ENCODE peak calls at places on chromosome 22, in ten cellular contexts. One of them, this sample, is unnamed.

GRCh38 chr22:35961480-35961902 is 67.1 kb downstream of the RBFOX2 start:
- DNase-seq in NCI-H2171 treated with DMSO at 0.1 percent for 48 hours: peak; percentile 80
- DNase-seq in WTC11: peak; percentile 60
- DNase-seq in LoVo: no peak
- DNase-seq in COR-L47: peak; percentile 63
- DNase-seq in dermis microvascular lymphatic vessel endothelial cell: peak; percentile 93
- DNase-seq in mammary epithelial cell: no peak
- DNase-seq in cardiac muscle cell: peak; percentile 85
- DNase-seq in HFFc6: peak; percentile 86
- DNase-seq in psoas muscle: peak; percentile 19
- DNase-seq in this sample: peak; percentile 73

GRCh38 chr22:24106385-24107381 is 74.6 kb upstream of the SUSD2 start:
- DNase-seq in NCI-H2171 treated with DMSO at 0.1 percent for 48 hours: no peak
- DNase-seq in WTC11: peak; percentile 28
- DNase-seq in LoVo: no peak
- DNase-seq in COR-L47: no peak
- DNase-seq in dermis microvascular lymphatic vessel endothelial cell: no peak
- DNase-seq in mammary epithelial cell: no peak
- DNase-seq in cardiac muscle cell: no peak
- DNase-seq in HFFc6: no peak
- DNase-seq in psoas muscle: no peak
- DNase-seq in this sample: peak; percentile 31

GRCh38 chr22:18122254-18122554 is 11.6 kb downstream of the TUBA8 start:
- DNase-seq in NCI-H2171 treated with DMSO at 0.1 percent for 48 hours: no peak
- DNase-seq in WTC11: no peak
- DNase-seq in LoVo: no peak
- DNase-seq in COR-L47: no peak
- DNase-seq in dermis microvascular lymphatic vessel endothelial cell: no peak
- DNase-seq in mammary epithelial cell: no peak
- DNase-seq in cardiac muscle cell: no peak
- DNase-seq in HFFc6: no peak
- DNase-seq in psoas muscle: no peak
- DNase-seq in this sample: no peak

GRCh38 chr22:21937821-21938070 is 14.9 kb downstream of the PPM1F start:
- DNase-seq in NCI-H2171 treated with DMSO at 0.1 percent for 48 hours: no peak
- DNase-seq in WTC11: no peak
- DNase-seq in LoVo: no peak
- DNase-seq in COR-L47: no peak
- DNase-seq in dermis microvascular lymphatic vessel endothelial cell: no peak
- DNase-seq in mammary epithelial cell: peak; percentile 83
- DNase-seq in cardiac muscle cell: no peak
- DNase-seq in HFFc6: peak; percentile 95
- DNase-seq in psoas muscle: peak; percentile 86
- DNase-seq in this sample: no peak

GRCh38 chr22:46069518-46070214 is 80.7 kb upstream of the PPARA start:
- DNase-seq in NCI-H2171 treated with DMSO at 0.1 percent for 48 hours: peak; percentile 94
- DNase-seq in WTC11: no peak
- DNase-seq in LoVo: peak; percentile 92
- DNase-seq in COR-L47: peak; percentile 98
- DNase-seq in dermis microvascular lymphatic vessel endothelial cell: peak; percentile 98
- DNase-seq in mammary epithelial cell: peak; percentile 93
- DNase-seq in cardiac muscle cell: peak; percentile 92
- DNase-seq in HFFc6: peak; percentile 85
- DNase-seq in psoas muscle: peak; percentile 91
- DNase-seq in this sample: peak; percentile 90

GRCh38 chr22:50694099-50694498 is 21.5 kb downstream of the SHANK3 start:
- DNase-seq in NCI-H2171 treated with DMSO at 0.1 percent for 48 hours: no peak
- DNase-seq in WTC11: no peak
- DNase-seq in LoVo: no peak
- DNase-seq in COR-L47: no peak
- DNase-seq in dermis microvascular lymphatic vessel endothelial cell: no peak
- DNase-seq in mammary epithelial cell: no peak
- DNase-seq in cardiac muscle cell: peak; percentile 27
- DNase-seq in HFFc6: no peak
- DNase-seq in psoas muscle: no peak
- DNase-seq in this sample: no peak

GRCh38 chr22:39797528-39798147 is 95.9 kb downstream of the ENTHD1 start:
- DNase-seq in NCI-H2171 treated with DMSO at 0.1 percent for 48 hours: no peak
- DNase-seq in WTC11: no peak
- DNase-seq in LoVo: no peak
- DNase-seq in COR-L47: no peak
- DNase-seq in dermis microvascular lymphatic vessel endothelial cell: no peak
- DNase-seq in mammary epithelial cell: no peak
- DNase-seq in cardiac muscle cell: no peak
- DNase-seq in HFFc6: no peak
- DNase-seq in psoas muscle: no peak
- DNase-seq in this sample: no peak

GRCh38 chr22:23305922-23306374 is 125.6 kb downstream of the BCR start:
- DNase-seq in NCI-H2171 treated with DMSO at 0.1 percent for 48 hours: no peak
- DNase-seq in WTC11: no peak
- DNase-seq in LoVo: no peak
- DNase-seq in COR-L47: peak; percentile 86
- DNase-seq in dermis microvascular lymphatic vessel endothelial cell: peak; percentile 97
- DNase-seq in mammary epithelial cell: no peak
- DNase-seq in cardiac muscle cell: peak; percentile 96
- DNase-seq in HFFc6: peak; percentile 75
- DNase-seq in psoas muscle: peak; percentile 63
- DNase-seq in this sample: peak; percentile 54

GRCh38 chr22:42967933-42968332 is 47.0 kb downstream of the PACSIN2 start:
- DNase-seq in NCI-H2171 treated with DMSO at 0.1 percent for 48 hours: no peak
- DNase-seq in WTC11: no peak
- DNase-seq in LoVo: no peak
- DNase-seq in COR-L47: no peak
- DNase-seq in dermis microvascular lymphatic vessel endothelial cell: no peak
- DNase-seq in mammary epithelial cell: no peak
- DNase-seq in cardiac muscle cell: no peak
- DNase-seq in HFFc6: no peak
- DNase-seq in psoas muscle: peak; percentile 67
- DNase-seq in this sample: peak; percentile 44

GRCh38 chr22:24060375-24060788 is 49.3 kb downstream of the CABIN1 start:
- DNase-seq in NCI-H2171 treated with DMSO at 0.1 percent for 48 hours: no peak
- DNase-seq in WTC11: no peak
- DNase-seq in LoVo: no peak
- DNase-seq in COR-L47: no peak
- DNase-seq in dermis microvascular lymphatic vessel endothelial cell: peak; percentile 97
- DNase-seq in mammary epithelial cell: peak; percentile 44
- DNase-seq in cardiac muscle cell: peak; percentile 93
- DNase-seq in HFFc6: peak; percentile 88
- DNase-seq in psoas muscle: no peak
- DNase-seq in this sample: no peak

GRCh38 chr22:17588606-17589005 is 25.3 kb downstream of the SLC25A18 start:
- DNase-seq in NCI-H2171 treated with DMSO at 0.1 percent for 48 hours: no peak
- DNase-seq in WTC11: no peak
- DNase-seq in LoVo: no peak
- DNase-seq in COR-L47: no peak
- DNase-seq in dermis microvascular lymphatic vessel endothelial cell: no peak
- DNase-seq in mammary epithelial cell: no peak
- DNase-seq in cardiac muscle cell: no peak
- DNase-seq in HFFc6: no peak
- DNase-seq in psoas muscle: no peak
- DNase-seq in this sample: no peak

GRCh38 chr22:49046546-49047305 is 780.9 kb downstream of the BRD1 start:
- DNase-seq in NCI-H2171 treated with DMSO at 0.1 percent for 48 hours: peak; percentile 64
- DNase-seq in WTC11: peak; percentile 90
- DNase-seq in LoVo: no peak
- DNase-seq in COR-L47: peak; percentile 66
- DNase-seq in dermis microvascular lymphatic vessel endothelial cell: no peak
- DNase-seq in mammary epithelial cell: no peak
- DNase-seq in cardiac muscle cell: no peak
- DNase-seq in HFFc6: no peak
- DNase-seq in psoas muscle: no peak
- DNase-seq in this sample: peak; percentile 23

GRCh38 chr22:29842172-29842571 is 4.1 kb upstream of the ASCC2 start:
- DNase-seq in NCI-H2171 treated with DMSO at 0.1 percent for 48 hours: no peak
- DNase-seq in WTC11: no peak
- DNase-seq in LoVo: no peak
- DNase-seq in COR-L47: no peak
- DNase-seq in dermis microvascular lymphatic vessel endothelial cell: no peak
- DNase-seq in mammary epithelial cell: no peak
- DNase-seq in cardiac muscle cell: no peak
- DNase-seq in HFFc6: no peak
- DNase-seq in psoas muscle: no peak
- DNase-seq in this sample: no peak

GRCh38 chr22:35900483-35901168 is 128.0 kb downstream of the RBFOX2 start:
- DNase-seq in NCI-H2171 treated with DMSO at 0.1 percent for 48 hours: no peak
- DNase-seq in WTC11: no peak
- DNase-seq in LoVo: no peak
- DNase-seq in COR-L47: no peak
- DNase-seq in dermis microvascular lymphatic vessel endothelial cell: peak; percentile 70
- DNase-seq in mammary epithelial cell: peak; percentile 95
- DNase-seq in cardiac muscle cell: peak; percentile 27
- DNase-seq in HFFc6: peak; percentile 41
- DNase-seq in psoas muscle: no peak
- DNase-seq in this sample: no peak

GRCh38 chr22:22038178-22038880 is 55.7 kb upstream of the TOP3B start:
- DNase-seq in NCI-H2171 treated with DMSO at 0.1 percent for 48 hours: no peak
- DNase-seq in WTC11: no peak
- DNase-seq in LoVo: no peak
- DNase-seq in COR-L47: no peak
- DNase-seq in dermis microvascular lymphatic vessel endothelial cell: no peak
- DNase-seq in mammary epithelial cell: no peak
- DNase-seq in cardiac muscle cell: no peak
- DNase-seq in HFFc6: no peak
- DNase-seq in psoas muscle: no peak
- DNase-seq in this sample: no peak

GRCh38 chr22:44723801-44724200 is 21.8 kb downstream of the PRR5 start:
- DNase-seq in NCI-H2171 treated with DMSO at 0.1 percent for 48 hours: no peak
- DNase-seq in WTC11: no peak
- DNase-seq in LoVo: no peak
- DNase-seq in COR-L47: no peak
- DNase-seq in dermis microvascular lymphatic vessel endothelial cell: peak; percentile 33
- DNase-seq in mammary epithelial cell: peak; percentile 15
- DNase-seq in cardiac muscle cell: peak; percentile 43
- DNase-seq in HFFc6: peak; percentile 30
- DNase-seq in psoas muscle: no peak
- DNase-seq in this sample: no peak

GRCh38 chr22:43008509-43008908 is 6.4 kb downstream of the PACSIN2 start:
- DNase-seq in NCI-H2171 treated with DMSO at 0.1 percent for 48 hours: no peak
- DNase-seq in WTC11: no peak
- DNase-seq in LoVo: no peak
- DNase-seq in COR-L47: no peak
- DNase-seq in dermis microvascular lymphatic vessel endothelial cell: no peak
- DNase-seq in mammary epithelial cell: no peak
- DNase-seq in cardiac muscle cell: no peak
- DNase-seq in HFFc6: no peak
- DNase-seq in psoas muscle: peak; percentile 46
- DNase-seq in this sample: no peak

GRCh38 chr22:24482586-24482985 is 12.5 kb upstream of the UPB1 start:
- DNase-seq in NCI-H2171 treated with DMSO at 0.1 percent for 48 hours: peak; percentile 18
- DNase-seq in WTC11: no peak
- DNase-seq in LoVo: peak; percentile 37
- DNase-seq in COR-L47: peak; percentile 43
- DNase-seq in dermis microvascular lymphatic vessel endothelial cell: peak; percentile 63
- DNase-seq in mammary epithelial cell: peak; percentile 77
- DNase-seq in cardiac muscle cell: peak; percentile 75
- DNase-seq in HFFc6: peak; percentile 55
- DNase-seq in psoas muscle: no peak
- DNase-seq in this sample: no peak

GRCh38 chr22:38657248-38657909 is 941 bp downstream of the CBY1 start:
- DNase-seq in NCI-H2171 treated with DMSO at 0.1 percent for 48 hours: no peak
- DNase-seq in WTC11: peak; percentile 32
- DNase-seq in LoVo: peak; percentile 24
- DNase-seq in COR-L47: peak; percentile 11
- DNase-seq in dermis microvascular lymphatic vessel endothelial cell: peak; percentile 21
- DNase-seq in mammary epithelial cell: peak; percentile 59
- DNase-seq in cardiac muscle cell: peak; percentile 17
- DNase-seq in HFFc6: no peak
- DNase-seq in psoas muscle: no peak
- DNase-seq in this sample: no peak

This sample was measured in uterus.